ENCODE peak calls at places on chromosomes 1 and 21, in six cellular contexts. F is astrocyte, I is uterus, Q is endothelial cell of umbilical vein, U is endodermal cell, P is adipocyte. O is an unnamed sample. For H3K36me3, the result is how much of the 10 kb centered on the place peaks cover.

GRCh38 chr1:51061231-51061943 is 40.6 kb upstream of the C1orf185 start:
- DNase-seq in F (peak), I (no peak), Q (no peak), U (no peak), P (peak), O (no peak)

GRCh38 chr1:224219011-224219611 is 36.1 kb downstream of the DEGS1 start:
- DNase-seq in F (no peak), I (no peak), Q (no peak), U (no peak), P (no peak), O (peak)

GRCh38 chr1:6601865-6602668 is 602 bp downstream of the KLHL21 start:
- DNase-seq in F (peak), I (peak), Q (no peak), U (peak), P (peak), O (peak)

GRCh38 chr21:45797338-45797737 is 153.8 kb downstream of the PCBP3 start:
- DNase-seq in F (no peak), I (no peak), Q (peak), U (no peak), P (no peak), O (no peak)

GRCh38 chr1:43358121-43358745 is 548 bp upstream of the CDC20 start:
- DNase-seq in F (peak), I (no peak), Q (peak), U (no peak), P (no peak), O (no peak)

GRCh38 chr1:58921751-58922150 is 137.9 kb upstream of the JUN start:
- DNase-seq in F (no peak), I (no peak), Q (no peak), U (no peak), P (no peak), O (no peak)

GRCh38 chr1:246724725-246725095 is 501 bp downstream of the SCCPDH start:
- DNase-seq in F (peak), I (no peak), Q (peak), U (peak), P (peak), O (no peak)

GRCh38 chr1:216175714-216176113 is 247.5 kb downstream of the USH2A start:
- DNase-seq in F (no peak), I (no peak), Q (no peak), U (peak), P (no peak), O (no peak)

GRCh38 chr1:198030682-198031081 is 113.5 kb downstream of the LHX9 start:
- DNase-seq in F (peak), I (no peak), Q (no peak), U (no peak), P (peak), O (no peak)

GRCh38 chr1:186178426-186179043 is 196.5 kb downstream of the TPR start:
- DNase-seq in F (no peak), I (no peak), Q (no peak), U (no peak), P (peak), O (no peak)

GRCh38 chr1:47699492-47700220 is 261.8 kb downstream of the FOXD2 start:
- DNase-seq in F (no peak), I (no peak), Q (no peak), U (no peak), P (peak), O (no peak)

GRCh38 chr1:18114726-18115410 is 7.3 kb downstream of the IGSF21 start:
- DNase-seq in F (no peak), I (no peak), Q (no peak), U (no peak), P (no peak), O (no peak)

GRCh38 chr1:67013573-67013972 is 40.4 kb downstream of the SLC35D1 start:
- DNase-seq in F (peak), I (no peak), Q (no peak), U (no peak), P (no peak), O (no peak)

GRCh38 chr1:208190784-208191183 is 53.4 kb downstream of the PLXNA2 start:
- DNase-seq in F (no peak), I (no peak), Q (no peak), U (no peak), P (no peak), O (no peak)

GRCh38 chr1:234647245-234647644 is 37.3 kb upstream of the IRF2BP2 start:
- DNase-seq in F (no peak), I (no peak), Q (no peak), U (no peak), P (no peak), O (no peak)

GRCh38 chr1:29585656-29586055 is 349.3 kb downstream of the PTPRU start:
- DNase-seq in F (no peak), I (no peak), Q (no peak), U (peak), P (no peak), O (no peak)

GRCh38 chr21:20004353-20004752 is 993.9 kb upstream of the NCAM2 start:
- DNase-seq in F (no peak), I (no peak), Q (peak), U (no peak), P (no peak), O (no peak)

GRCh38 chr1:67664048-67664447 is 21.0 kb upstream of the GADD45A start:
- DNase-seq in F (no peak), I (no peak), Q (peak), U (no peak), P (peak), O (no peak)

GRCh38 chr1:39412892-39413291 is 78.5 kb upstream of the BMP8A start:
- DNase-seq in F (no peak), I (no peak), Q (no peak), U (no peak), P (no peak), O (no peak)

GRCh38 chr1:181185461-181185860 is 97.0 kb downstream of the IER5 start:
- DNase-seq in F (no peak), I (no peak), Q (no peak), U (peak), P (no peak), O (no peak)

GRCh38 chr1:178931843-178932551 is 61.1 kb upstream of the ANGPTL1 start:
- DNase-seq in F (no peak), I (peak), Q (no peak), U (no peak), P (peak), O (peak)

GRCh38 chr1:6435547-6435946 is 11.0 kb downstream of the ESPN start:
- DNase-seq in F (no peak), I (no peak), Q (no peak), U (no peak), P (no peak), O (no peak)

GRCh38 chr1:232501174-232501573 is 128.8 kb downstream of the SIPA1L2 start:
- DNase-seq in F (no peak), I (no peak), Q (no peak), U (no peak), P (no peak), O (no peak)

GRCh38 chr1:55288245-55288644 is 73.1 kb upstream of the USP24 start:
- DNase-seq in F (no peak), I (peak), Q (no peak), U (no peak), P (no peak), O (no peak)

GRCh38 chr21:33951276-33952178 is 35.9 kb upstream of the ATP5PO start:
- DNase-seq in F (no peak), I (no peak), Q (no peak), U (no peak), P (peak), O (no peak)

GRCh38 chr1:10950316-10951172 is 61.9 kb upstream of the TARDBP start:
- DNase-seq in F (no peak), I (no peak), Q (no peak), U (no peak), P (no peak), O (no peak)

GRCh38 chr1:9279172-9279840 is 13.4 kb upstream of the SPSB1 start:
- DNase-seq in F (peak), I (no peak), Q (no peak), U (no peak), P (no peak), O (no peak)

GRCh38 chr1:20223659-20224058 is 37.3 kb upstream of the PLA2G2C start:
- DNase-seq in F (no peak), I (no peak), Q (no peak), U (peak), P (no peak), O (no peak)

GRCh38 chr1:79235221-79236002 is 228.9 kb upstream of the ADGRL4 start:
- DNase-seq in F (peak), I (no peak), Q (peak), U (no peak), P (peak), O (no peak)

GRCh38 chr1:219329606-219330005 is 155.9 kb downstream of the LYPLAL1 start:
- DNase-seq in F (peak), I (no peak), Q (peak), U (no peak), P (peak), O (no peak)

GRCh38 chr1:169858467-169858866 is 35.2 kb downstream of the SCYL3 start:
- DNase-seq in F (peak), I (no peak), Q (no peak), U (no peak), P (peak), O (no peak)

GRCh38 chr21:33290441-33290840 is 24.3 kb downstream of the IL10RB start:
- DNase-seq in F (no peak), I (no peak), Q (no peak), U (no peak), P (no peak), O (no peak)

GRCh38 chr1:38194486-38194885 is 147.9 kb upstream of the POU3F1 start:
- DNase-seq in F (no peak), I (no peak), Q (no peak), U (no peak), P (no peak), O (no peak)

GRCh38 chr21:43333301-43334062 is 93.4 kb downstream of the SIK1 start:
- DNase-seq in F (peak), I (peak), Q (peak), U (peak), P (peak), O (peak)
- H3K4me3 ChIP-seq in F (peak), I (no peak), Q (no peak), U (no peak), P (peak), O (no peak)

DNA sequence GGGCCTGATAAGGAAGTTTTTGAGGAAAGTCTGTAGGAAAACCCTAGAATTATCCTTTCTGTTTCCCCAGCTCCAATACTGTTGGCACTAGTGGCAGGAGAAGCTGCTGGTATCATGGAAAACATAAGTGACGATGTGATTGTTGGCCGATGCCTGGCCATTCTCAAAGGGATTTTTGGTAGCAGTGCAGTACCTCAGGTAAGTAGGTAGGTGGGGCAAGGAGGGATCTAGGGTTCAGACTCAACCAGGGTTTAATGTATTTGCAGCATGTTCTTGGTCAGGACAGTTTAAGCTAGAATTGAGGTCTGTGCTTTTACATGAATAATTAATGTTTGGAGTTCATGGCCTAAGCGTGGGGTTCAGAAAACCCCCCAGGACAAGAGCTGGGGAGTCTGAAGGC is 62.1 kb downstream of the KDM1A start:
- DNase-seq in F (no peak), I (no peak), Q (no peak), U (peak), P (no peak), O (no peak)
- H3K36me3 ChIP-seq in F (half or more), I (under half), Q (under half), U (half or more), P (half or more), O (under half)

GRCh38 chr1:1331068-1331965 is at the start of gene TAS1R3:
- DNase-seq in F (no peak), I (no peak), Q (no peak), U (no peak), P (peak), O (no peak)

GRCh38 chr1:1334835-1335234 is 3.8 kb downstream of the TAS1R3 start:
- DNase-seq in F (no peak), I (no peak), Q (no peak), U (peak), P (no peak), O (no peak)

GRCh38 chr1:1332031-1332755 is 1.1 kb downstream of the TAS1R3 start:
- DNase-seq in F (no peak), I (no peak), Q (no peak), U (no peak), P (no peak), O (no peak)

GRCh38 chr1:1333551-1334241 is 2.6 kb downstream of the TAS1R3 start:
- DNase-seq in F (no peak), I (no peak), Q (no peak), U (no peak), P (no peak), O (no peak)

DNA sequence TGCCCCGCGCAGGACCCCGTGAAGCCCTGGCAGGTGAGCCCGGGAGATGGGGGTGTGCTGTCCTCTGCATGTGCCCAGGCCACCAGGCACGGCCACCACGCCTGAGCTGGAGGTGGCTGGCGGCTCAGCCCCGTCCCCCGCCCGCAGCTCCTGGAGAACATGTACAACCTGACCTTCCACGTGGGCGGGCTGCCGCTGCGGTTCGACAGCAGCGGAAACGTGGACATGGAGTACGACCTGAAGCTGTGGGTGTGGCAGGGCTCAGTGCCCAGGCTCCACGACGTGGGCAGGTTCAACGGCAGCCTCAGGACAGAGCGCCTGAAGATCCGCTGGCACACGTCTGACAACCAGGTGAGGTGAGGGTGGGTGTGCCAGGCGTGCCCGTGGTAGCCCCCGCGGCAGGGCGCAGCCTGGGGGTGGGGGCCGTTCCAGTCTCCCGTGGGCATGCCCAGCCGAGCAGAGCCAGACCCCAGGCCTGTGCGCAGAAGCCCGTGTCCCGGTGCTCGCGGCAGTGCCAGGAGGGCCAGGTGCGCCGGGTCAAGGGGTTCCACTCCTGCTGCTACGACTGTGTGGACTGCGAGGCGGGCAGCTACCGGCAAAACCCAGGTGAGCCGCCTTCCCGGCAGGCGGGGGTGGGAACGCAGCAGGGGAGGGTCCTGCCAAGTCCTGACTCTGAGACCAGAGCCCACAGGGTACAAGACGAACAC is 1.8 kb downstream of the TAS1R3 start:
- DNase-seq in F (no peak), I (no peak), Q (no peak), U (no peak), P (no peak), O (no peak)
- H3K4me3 ChIP-seq in F (no peak), I (no peak), Q (no peak), U (no peak), P (no peak), O (no peak)

DNA sequence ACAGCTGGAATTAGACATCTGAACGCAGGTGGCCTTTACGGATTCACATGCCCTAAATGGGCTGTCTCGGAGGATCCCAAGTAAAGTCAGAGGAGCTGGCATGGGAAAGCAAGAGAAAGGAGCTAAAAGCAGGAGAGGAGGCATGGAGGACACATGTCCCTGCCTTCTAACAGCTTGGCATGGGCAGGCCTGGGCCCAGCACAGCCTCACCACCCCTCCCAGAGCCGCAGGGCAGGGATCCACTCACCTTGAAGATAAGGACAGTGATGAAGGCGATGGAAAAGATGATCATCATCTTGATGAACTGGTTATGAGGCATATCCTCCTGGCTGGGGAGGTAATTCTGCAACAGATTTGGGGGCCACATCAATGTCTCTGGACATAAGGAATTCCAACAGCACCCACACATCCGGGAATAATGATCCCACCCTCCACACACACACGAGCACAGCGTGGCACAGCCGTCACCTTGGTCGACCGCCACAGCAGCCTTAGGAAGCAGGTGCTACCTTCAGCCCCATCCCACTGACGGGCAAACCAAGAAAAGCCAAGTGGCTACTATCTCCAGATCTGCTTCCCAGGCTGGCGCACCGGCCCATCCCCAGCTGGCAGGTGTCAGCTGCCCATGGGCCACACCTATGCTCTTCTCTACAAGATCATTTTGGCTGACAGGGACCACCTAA is 14.1 kb upstream of the MATN1 start:
- DNase-seq in F (no peak), I (no peak), Q (no peak), U (no peak), P (no peak), O (no peak)
- H3K36me3 ChIP-seq in F (under half), I (under half), Q (under half), U (under half), P (under half), O (under half)

GRCh38 chr1:25858494-25858893 is 763 bp downstream of the AUNIP start:
- DNase-seq in F (no peak), I (no peak), Q (no peak), U (no peak), P (peak), O (no peak)
- H3K4me3 ChIP-seq in F (peak), I (no peak), Q (peak), U (peak), P (peak), O (no peak)

GRCh38 chr1:154220071-154220969 is at the start of gene UBAP2L:
- DNase-seq in F (peak), I (peak), Q (peak), U (peak), P (peak), O (peak)
- H3K36me3 ChIP-seq in F (under half), I (under half), Q (under half), U (under half), P (under half), O (under half)

DNA sequence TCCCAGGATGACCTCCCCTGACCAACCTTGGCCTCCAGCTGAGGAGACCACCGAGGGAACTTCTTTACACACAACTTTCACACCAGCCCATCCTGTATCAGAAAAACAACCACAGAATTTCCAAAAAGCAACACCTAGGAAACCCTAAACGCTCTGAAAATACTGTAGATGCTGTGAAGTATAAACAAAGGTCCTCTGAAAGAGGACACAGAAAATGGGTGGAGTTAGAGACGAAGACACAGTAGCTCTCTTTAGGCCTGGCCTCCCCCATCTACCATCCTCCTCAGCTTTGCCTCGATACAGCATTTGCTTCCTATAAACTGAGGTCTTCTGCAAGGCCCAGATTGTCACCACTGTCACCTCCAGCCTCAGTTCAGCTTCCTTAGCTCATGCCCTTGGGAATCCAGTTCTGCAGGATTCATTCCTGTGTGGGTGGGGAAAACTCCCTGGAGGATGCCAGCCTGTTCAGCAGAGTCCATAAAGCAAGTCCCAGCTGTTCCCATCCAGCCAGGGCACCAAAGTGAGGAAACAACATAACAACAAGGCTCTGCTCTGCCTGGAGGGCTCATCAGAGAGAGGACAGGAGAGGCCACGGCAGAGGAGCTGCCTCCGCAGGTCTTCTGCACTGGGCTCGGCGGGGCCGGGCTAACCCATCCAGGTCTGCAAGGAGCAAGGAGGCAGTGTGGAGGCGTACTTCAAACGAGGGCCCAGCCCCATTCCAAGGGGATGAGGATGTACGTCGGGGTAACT is 15.0 kb downstream of the PIK3C2B start:
- DNase-seq in F (no peak), I (no peak), Q (no peak), U (no peak), P (no peak), O (no peak)
- H3K4me3 ChIP-seq in F (no peak), I (no peak), Q (no peak), U (no peak), P (no peak), O (no peak)

GRCh38 chr21:43021191-43021590 is 46.8 kb downstream of the PKNOX1 start:
- DNase-seq in F (no peak), I (no peak), Q (no peak), U (no peak), P (no peak), O (no peak)

GRCh38 chr21:43021756-43022600 is 47.6 kb downstream of the PKNOX1 start:
- DNase-seq in F (no peak), I (no peak), Q (no peak), U (no peak), P (no peak), O (no peak)

GRCh38 chr21:43024737-43025136 is 50.4 kb downstream of the PKNOX1 start:
- DNase-seq in F (no peak), I (no peak), Q (no peak), U (no peak), P (no peak), O (no peak)

GRCh38 chr21:43020771-43021170 is 46.4 kb downstream of the PKNOX1 start:
- DNase-seq in F (no peak), I (no peak), Q (no peak), U (no peak), P (no peak), O (no peak)

GRCh38 chr21:43023175-43023574 is 48.8 kb downstream of the PKNOX1 start:
- DNase-seq in F (no peak), I (no peak), Q (no peak), U (no peak), P (no peak), O (no peak)
- H3K36me3 ChIP-seq in F (under half), I (under half), Q (under half), U (half or more), P (under half), O (half or more)

GRCh38 chr1:145963218-145964019 is 956 bp downstream of the ANKRD34A start:
- DNase-seq in F (peak), I (no peak), Q (no peak), U (no peak), P (peak), O (no peak)
- H3K4me3 ChIP-seq in F (peak), I (peak), Q (no peak), U (peak), P (peak), O (no peak)

O was measured in heart left ventricle.